ENCODE peak calls at places on chromosomes 4 and X, in five cellular contexts. M, S, R, T and Y are unnamed samples.

GRCh38 chr4:52873861-52874343 is 11.8 kb downstream of the RASL11B start:
- DNase-seq in R (no peak), M (no peak), T (no peak), S (no peak), Y (no peak)

GRCh38 chrX:72133851-72134546 is 2.3 kb upstream of the RTL5 start:
- DNase-seq in R (no peak), M (no peak), T (no peak), S (no peak), Y (no peak)

GRCh38 chr4:79935264-79935663 is 137.8 kb downstream of the ANTXR2 start:
- DNase-seq in M (no peak), R (no peak), T (no peak), S (no peak), Y (no peak)

GRCh38 chr4:132123870-132124623 is 1025.0 kb upstream of the PCDH10 start:
- DNase-seq in S (no peak), T (no peak), R (no peak), M (no peak), Y (no peak)

GRCh38 chrX:54481751-54482150 is 14.3 kb downstream of the FGD1 start:
- DNase-seq in R (no peak), T (no peak), S (no peak), M (no peak), Y (no peak)

GRCh38 chrX:24487576-24487975 is 22.5 kb downstream of the PDK3 start:
- DNase-seq in R (no peak), S (no peak), M (no peak), T (no peak), Y (no peak)

GRCh38 chrX:66012094-66012534 is 27.8 kb downstream of the VSIG4 start:
- DNase-seq in R (no peak), S (no peak), T (no peak), M (no peak), Y (no peak)

GRCh38 chr4:152843476-152844107 is 63.8 kb downstream of the ARFIP1 start:
- DNase-seq in M (no peak), T (no peak), S (no peak), R (no peak), Y (no peak)

GRCh38 chr4:54281060-54281781 is 52.1 kb downstream of the PDGFRA start:
- DNase-seq in R (peak), T (peak), M (no peak), S (no peak), Y (no peak)

GRCh38 chr4:6644792-6645530 is 4.5 kb downstream of the MRFAP1 start:
- DNase-seq in M (no peak), S (no peak), T (no peak), R (no peak), Y (no peak)

GRCh38 chrX:123814343-123814742 is 45.5 kb upstream of the XIAP start:
- DNase-seq in S (no peak), R (no peak), M (no peak), T (no peak), Y (no peak)

GRCh38 chrX:30950391-30950790 is 61.3 kb upstream of the TAB3 start:
- DNase-seq in M (no peak), R (no peak), T (no peak), S (no peak), Y (no peak)

GRCh38 chr4:46931981-46932380 is 22.9 kb upstream of the COX7B2 start:
- DNase-seq in R (no peak), S (no peak), M (no peak), T (no peak), Y (no peak)

GRCh38 chr4:8905236-8905772 is 33.7 kb upstream of the HMX1 start:
- DNase-seq in T (no peak), S (no peak), M (no peak), R (no peak), Y (no peak)

GRCh38 chrX:107731831-107732502 is 43.6 kb downstream of the TSC22D3 start:
- DNase-seq in M (no peak), R (peak), T (no peak), S (no peak), Y (no peak)

GRCh38 chrX:109681475-109682081 is 51.5 kb downstream of the ACSL4 start:
- DNase-seq in R (no peak), M (no peak), S (no peak), T (no peak), Y (no peak)

GRCh38 chr4:8646296-8647093 is 53.9 kb downstream of the CPZ start:
- DNase-seq in M (no peak), S (no peak), T (no peak), R (no peak), Y (no peak)

GRCh38 chr4:183760326-183760725 is 101.2 kb downstream of the TRAPPC11 start:
- DNase-seq in T (no peak), R (no peak), S (no peak), M (no peak), Y (no peak)

GRCh38 chr4:146095091-146095690 is 80.3 kb upstream of the LSM6 start:
- DNase-seq in S (no peak), M (no peak), R (no peak), T (peak), Y (peak)

GRCh38 chr4:169179609-169180526 is 90.9 kb downstream of the SH3RF1 start:
- DNase-seq in M (no peak), T (no peak), R (no peak), S (no peak), Y (no peak)

GRCh38 chr4:181693517-181693916 is 549.7 kb upstream of the TENM3 start:
- DNase-seq in M (no peak), T (no peak), S (no peak), R (no peak), Y (no peak)

GRCh38 chr4:57184378-57185031 is 74.3 kb upstream of the IGFBP7 start:
- DNase-seq in R (no peak), M (no peak), T (no peak), S (no peak), Y (no peak)

GRCh38 chr4:15653864-15654391 is 1.2 kb downstream of the FBXL5 start:
- DNase-seq in T (no peak), R (no peak), S (no peak), M (no peak), Y (no peak)

GRCh38 chr4:184318852-184319251 is 101.2 kb upstream of the ENPP6 start:
- DNase-seq in R (no peak), T (no peak), M (no peak), S (no peak), Y (no peak)

GRCh38 chrX:2710496-2710895 is 19.4 kb downstream of the CD99 start:
- DNase-seq in R (no peak), S (no peak), M (no peak), T (no peak), Y (no peak)

GRCh38 chr4:90515191-90515590 is 388.0 kb downstream of the CCSER1 start:
- DNase-seq in T (no peak), S (no peak), R (no peak), M (no peak), Y (no peak)

GRCh38 chrX:125131146-125131545 is 188.5 kb upstream of the TEX13C start:
- DNase-seq in M (no peak), S (no peak), T (no peak), R (no peak), Y (no peak)

GRCh38 chr4:159735281-159736207 is 632.7 kb downstream of the RAPGEF2 start:
- DNase-seq in T (no peak), R (no peak), M (no peak), S (no peak), Y (no peak)

GRCh38 chr4:55498051-55498450 is 48.7 kb downstream of the CLOCK start:
- DNase-seq in R (no peak), S (no peak), M (no peak), T (no peak), Y (no peak)

GRCh38 chrX:109619816-109620215 is 5.2 kb downstream of the KCNE5 start:
- DNase-seq in S (no peak), M (no peak), T (no peak), R (no peak), Y (no peak)

GRCh38 chr4:61200991-61201526 is 933 bp downstream of the ADGRL3 start:
- DNase-seq in S (no peak), T (no peak), M (no peak), R (no peak), Y (no peak)

GRCh38 chrX:38891641-38892413 is 90.6 kb downstream of the MID1IP1 start:
- DNase-seq in T (no peak), R (no peak), M (no peak), S (no peak), Y (no peak)

GRCh38 chr4:67160409-67160808 is 384.9 kb downstream of the CENPC start:
- DNase-seq in M (no peak), R (no peak), T (no peak), S (no peak), Y (no peak)

GRCh38 chrX:20571611-20572010 is 304.9 kb upstream of the RPS6KA3 start:
- DNase-seq in M (no peak), T (no peak), S (no peak), R (no peak), Y (no peak)

GRCh38 chrX:12115377-12115776 is 22.9 kb upstream of the FRMPD4 start:
- DNase-seq in S (no peak), R (no peak), T (no peak), M (no peak), Y (no peak)

GRCh38 chr4:129453524-129453923 is 357.6 kb downstream of the C4orf33 start:
- DNase-seq in M (no peak), S (no peak), R (no peak), T (no peak), Y (no peak)

GRCh38 chrX:129609395-129609794 is 45.4 kb downstream of the APLN start:
- DNase-seq in S (no peak), R (no peak), T (no peak), M (no peak), Y (no peak)

GRCh38 chr4:90069151-90069550 is 58.0 kb upstream of the CCSER1 start:
- DNase-seq in M (no peak), S (no peak), R (no peak), T (no peak), Y (no peak)

GRCh38 chr4:67161311-67161710 is 384.0 kb downstream of the CENPC start:
- DNase-seq in M (no peak), S (no peak), T (no peak), R (no peak), Y (no peak)

GRCh38 chr4:139710073-139710472 is 44.5 kb downstream of the MGST2 start:
- DNase-seq in S (no peak), T (no peak), M (no peak), R (no peak), Y (no peak)

GRCh38 chr4:139709660-139710059 is 44.0 kb downstream of the MGST2 start:
- DNase-seq in S (no peak), R (no peak), M (no peak), T (no peak), Y (no peak)

GRCh38 chr4:139700568-139700967 is 34.9 kb downstream of the MGST2 start:
- DNase-seq in T (no peak), M (no peak), R (no peak), S (no peak), Y (no peak)

DNA sequence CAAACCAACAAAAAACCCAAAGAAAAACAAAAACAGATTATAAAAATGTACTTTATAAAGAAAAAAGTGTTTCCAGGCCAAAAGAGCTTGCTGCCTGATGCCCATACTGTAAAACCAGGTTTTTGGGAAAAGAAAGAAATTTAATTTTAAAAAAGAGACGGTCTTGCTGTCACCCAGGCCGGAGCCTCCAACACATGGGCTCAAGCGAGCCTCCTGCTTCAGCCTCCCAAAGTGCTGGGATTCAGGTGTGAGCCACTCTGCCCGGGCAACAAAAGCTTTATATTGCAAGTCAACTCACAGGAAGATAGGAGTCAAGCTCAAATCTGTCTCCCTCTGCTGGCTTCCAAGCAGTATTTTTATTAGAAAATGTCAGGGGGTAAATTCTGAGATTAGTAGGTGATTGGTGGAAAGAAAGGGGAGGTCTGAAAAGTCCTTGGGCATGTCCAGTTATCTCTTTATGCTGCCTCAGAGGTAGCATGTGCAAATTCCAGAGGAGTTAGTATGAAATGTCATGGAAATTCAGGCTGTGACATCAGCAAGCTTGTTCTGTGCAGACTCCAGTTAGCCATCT is 39.4 kb downstream of the MGST2 start:
- DNase-seq in R (no peak), T (no peak), M (no peak), S (no peak), Y (no peak)
- TF ChIP-seq CTCF in R (peak), T (no peak), M (no peak), S (no peak), Y (peak)

GRCh38 chrX:154371771-154372300 is 2.6 kb downstream of the FLNA start:
- DNase-seq in R (no peak), T (no peak), M (no peak), S (no peak), Y (no peak)

GRCh38 chrX:154372612-154373022 is 1.8 kb downstream of the FLNA start:
- DNase-seq in R (no peak), M (no peak), S (peak), T (no peak), Y (no peak)

GRCh38 chrX:154375156-154375504 is 696 bp upstream of the FLNA start:
- DNase-seq in M (no peak), T (no peak), S (no peak), R (no peak), Y (no peak)

GRCh38 chrX:154374361-154375155 is at the start of gene FLNA:
- DNase-seq in S (peak), T (no peak), R (peak), M (no peak), Y (peak)

GRCh38 chrX:154373340-154374306 is 811 bp downstream of the FLNA start:
- DNase-seq in M (no peak), S (no peak), R (no peak), T (peak), Y (peak)
- TF ChIP-seq CTCF in M (peak), S (peak), R (peak), T (peak), Y (peak)

DNA sequence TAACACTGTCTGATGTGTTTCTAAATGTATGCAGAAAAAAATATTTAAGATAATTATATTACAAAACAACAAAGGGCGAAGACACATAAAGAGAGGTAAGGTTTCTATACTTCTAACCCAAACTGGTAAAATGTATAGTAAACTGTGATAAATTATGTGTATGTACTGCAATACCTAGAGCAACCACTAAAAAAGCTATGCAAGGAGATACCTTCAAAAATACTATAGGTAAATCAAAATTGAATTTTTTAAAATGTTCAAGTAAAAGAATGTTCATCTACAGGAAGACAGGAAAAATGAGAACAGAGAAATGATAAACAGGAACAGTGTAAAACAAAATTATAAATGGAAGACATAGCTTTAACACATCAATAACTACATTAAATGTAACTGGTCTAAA is 27.3 kb upstream of the RAI2 start:
- DNase-seq in S (no peak), T (no peak), R (no peak), M (no peak), Y (no peak)
- TF ChIP-seq CTCF in S (no peak), T (no peak), R (peak), M (no peak), Y (peak)

GRCh38 chr4:880684-881405 is 51.3 kb downstream of the GAK start:
- DNase-seq in M (no peak), S (no peak), T (no peak), R (no peak), Y (no peak)
- TF ChIP-seq CTCF in M (no peak), S (no peak), T (no peak), R (no peak), Y (no peak)

GRCh38 chr4:104749062-104749461 is 254.4 kb upstream of the CXXC4 start:
- DNase-seq in M (no peak), R (no peak), T (no peak), S (no peak), Y (no peak)
- TF ChIP-seq CTCF in M (no peak), R (no peak), T (no peak), S (no peak), Y (no peak)

GRCh38 chrX:101287402-101287801 is 3.7 kb downstream of the TAF7L start:
- DNase-seq in R (no peak), S (no peak), T (no peak), M (no peak), Y (no peak)
- TF ChIP-seq CTCF in R (peak), S (peak), T (peak), M (peak), Y (peak)

GRCh38 chrX:132676561-132677186 is 187.8 kb upstream of the MBNL3 start:
- DNase-seq in T (no peak), R (no peak), S (no peak), M (no peak), Y (no peak)
- TF ChIP-seq CTCF in T (no peak), R (peak), S (no peak), M (no peak), Y (peak)

DNA sequence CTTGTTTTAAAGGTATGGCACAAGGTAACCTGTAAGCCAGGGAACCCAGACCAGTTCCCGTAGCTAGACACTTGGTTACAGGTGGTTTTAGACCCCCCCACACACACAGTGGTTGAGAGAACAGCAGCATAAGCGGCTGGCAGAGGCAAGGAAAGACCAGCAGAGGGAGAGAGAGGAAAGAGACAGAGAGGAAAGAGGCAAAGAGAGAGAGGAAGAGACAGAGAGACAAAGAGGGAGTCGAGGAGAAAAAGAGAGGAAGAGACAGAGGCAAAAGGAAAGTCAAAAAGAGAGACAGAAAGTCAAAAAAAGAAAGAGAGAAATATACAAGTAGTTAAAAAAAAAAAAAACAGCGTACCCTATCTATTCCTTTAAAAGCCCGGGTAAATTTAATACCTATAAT is 19.5 kb upstream of the PCSK1N start:
- DNase-seq in R (no peak), S (no peak), M (no peak), T (no peak), Y (no peak)
- TF ChIP-seq CTCF in R (no peak), S (no peak), M (no peak), T (peak), Y (peak)

DNA sequence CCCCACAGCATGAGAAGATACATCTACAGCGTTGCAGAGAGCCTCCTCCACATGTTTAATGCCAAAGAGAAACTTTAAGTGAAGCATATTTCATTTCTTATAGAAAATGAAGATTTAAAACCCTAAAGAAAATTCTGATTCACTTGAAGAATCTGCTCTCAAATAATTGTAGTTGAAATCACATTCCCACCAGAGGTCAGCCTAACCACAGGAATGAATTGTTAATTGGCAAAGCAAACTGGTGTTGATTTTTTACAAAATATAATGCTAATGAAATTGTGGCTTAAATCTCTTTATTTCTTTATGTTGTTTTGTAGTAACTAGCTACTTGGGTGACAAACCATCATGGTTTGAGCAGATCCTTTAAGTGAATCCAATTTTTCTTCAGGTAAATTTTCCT is 31.1 kb upstream of the WDR17 start:
- DNase-seq in S (no peak), T (peak), M (no peak), R (no peak), Y (no peak)
- TF ChIP-seq CTCF in S (no peak), T (peak), M (peak), R (peak), Y (peak)

GRCh38 chr4:88528861-88529260 is 5.3 kb upstream of the PYURF start:
- DNase-seq in S (no peak), M (no peak), R (no peak), T (no peak), Y (no peak)
- TF ChIP-seq CTCF in S (no peak), M (no peak), R (no peak), T (no peak), Y (no peak)